ENCODE peak calls at places on chromosomes 12 and 14, in nine cellular contexts. X, R, I, L, G, D, B, F and U are unnamed samples. For H3K9me3 and H3K27me3, the result is how much of the 10 kb centered on the place peaks cover.

GRCh38 chr12:23949212-23950010 is at the start of gene SOX5:
- DNase-seq in F (peak), B (peak), G (peak), X (peak), L (no peak), R (peak), I (peak), D (no peak), U (no peak)

GRCh38 chr12:116492703-116493324 is 66.4 kb upstream of the MAP1LC3B2 start:
- DNase-seq in F (peak), R (peak), I (no peak), B (no peak), G (no peak), X (no peak), L (no peak), D (no peak), U (peak)

GRCh38 chr12:17592472-17592871 is 497.5 kb downstream of the RERGL start:
- DNase-seq in R (no peak), D (no peak), L (no peak), F (no peak), X (no peak), B (no peak), G (no peak), I (no peak), U (no peak)

GRCh38 chr12:80299976-80300375 is 144.1 kb upstream of the PTPRQ start:
- DNase-seq in L (no peak), F (no peak), D (no peak), I (no peak), B (no peak), R (peak), G (no peak), X (no peak), U (no peak)

GRCh38 chr12:51056242-51056641 is 8.1 kb downstream of the LETMD1 start:
- DNase-seq in G (no peak), D (no peak), X (no peak), R (peak), L (no peak), F (no peak), I (no peak), B (no peak), U (no peak)

GRCh38 chr12:89731614-89732013 is 23.0 kb upstream of the ATP2B1 start:
- DNase-seq in D (no peak), I (no peak), G (no peak), B (no peak), R (peak), F (no peak), X (no peak), L (no peak), U (no peak)

GRCh38 chr14:58992935-58993334 is 195.5 kb upstream of the DAAM1 start:
- DNase-seq in G (no peak), X (no peak), B (no peak), R (no peak), I (no peak), D (no peak), F (no peak), L (no peak), U (no peak)

GRCh38 chr14:105348169-105348944 is 33.8 kb downstream of the PACS2 start:
- DNase-seq in G (no peak), B (no peak), L (no peak), D (no peak), R (no peak), F (no peak), X (no peak), I (no peak), U (no peak)

GRCh38 chr14:68959035-68959434 is 20.1 kb downstream of the ACTN1 start:
- DNase-seq in R (no peak), I (no peak), B (no peak), D (no peak), X (no peak), G (no peak), L (no peak), F (no peak), U (no peak)

GRCh38 chr12:52721838-52722470 is 18.6 kb upstream of the KRT77 start:
- DNase-seq in X (no peak), B (no peak), I (no peak), G (no peak), F (no peak), R (no peak), L (no peak), D (no peak), U (peak)

DNA sequence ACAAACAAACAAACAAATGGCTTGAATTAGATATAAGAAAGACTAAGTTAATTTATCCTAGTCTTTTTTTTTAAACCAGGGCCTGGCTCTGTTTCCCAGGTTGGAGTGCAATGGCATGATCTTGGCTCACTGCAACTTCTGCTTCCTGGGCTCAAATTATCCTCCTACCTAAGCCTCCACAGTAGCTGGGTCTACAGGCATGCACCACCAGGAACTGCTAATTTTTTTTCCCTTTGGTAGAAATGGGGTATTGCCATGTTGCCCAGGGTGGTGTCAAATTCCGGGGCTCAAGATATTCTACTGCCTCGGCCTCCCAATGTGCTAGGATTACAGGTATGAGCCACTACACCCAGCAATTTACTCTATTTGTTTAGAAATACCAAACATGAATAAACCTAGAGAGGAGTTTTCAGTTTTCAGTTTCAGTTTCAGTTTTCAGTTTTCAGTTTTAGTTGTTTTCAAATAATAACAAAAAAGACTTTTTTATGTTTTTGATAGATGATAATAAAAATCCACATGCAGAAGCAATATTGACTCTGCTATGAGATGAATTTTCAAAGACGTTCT is 817.0 kb downstream of the FLRT2 start:
- DNase-seq in I (no peak), X (no peak), L (no peak), D (no peak), G (no peak), B (no peak), R (no peak), F (no peak), U (no peak)
- H3K9me3 ChIP-seq in I (under half), X (under half), L (under half), D (under half), G (under half), B (under half), R (under half), F (under half), U (under half)

DNA sequence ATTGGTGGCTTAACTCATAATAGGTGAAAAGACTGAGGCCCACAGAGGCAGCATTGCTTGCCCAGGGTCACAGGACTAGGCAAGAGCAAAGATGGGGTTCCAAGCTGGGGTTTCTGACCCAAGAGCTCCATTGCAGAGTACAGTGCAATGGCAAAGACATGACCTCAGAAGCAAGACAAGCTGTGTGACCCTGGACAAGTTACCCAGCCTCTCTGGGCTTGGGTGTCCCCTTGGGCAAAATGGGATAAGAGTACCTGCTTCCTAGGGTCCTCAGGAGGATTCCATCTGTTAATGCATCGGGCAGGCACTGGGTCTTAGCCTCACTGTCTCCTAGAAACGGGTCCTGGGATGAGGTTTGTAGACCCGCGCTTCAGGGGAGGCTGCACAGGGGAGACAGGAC is 111.6 kb upstream of the NCOR2 start:
- DNase-seq in F (no peak), L (no peak), D (no peak), I (no peak), B (no peak), X (no peak), G (no peak), R (no peak), U (no peak)
- H3K27ac ChIP-seq in F (no peak), L (peak), D (peak), I (peak), B (no peak), X (peak), G (peak), R (no peak), U (peak)

GRCh38 chr12:63382930-63383329 is 231.9 kb upstream of the AVPR1A start:
- DNase-seq in R (no peak), D (no peak), L (no peak), G (no peak), X (no peak), B (no peak), I (no peak), F (no peak), U (no peak)
- H3K27me3 ChIP-seq in R (under half), D (under half), L (under half), G (under half), X (under half), B (under half), I (under half), F (under half), U (under half)

GRCh38 chr12:132926417-132926833 is 29.7 kb downstream of the ZNF605 start:
- DNase-seq in L (no peak), F (no peak), G (no peak), X (no peak), D (no peak), R (no peak), I (no peak), B (no peak), U (peak)
- H3K9me3 ChIP-seq in L (under half), F (under half), G (half or more), X (half or more), D (half or more), R (under half), I (half or more), B (under half), U (half or more)